ENCODE peak calls at places on chromosomes 4 and X, in five cellular contexts. One of them, this sample, is unnamed.

GRCh38 chrX:48890296-48890925 is 7.2 kb downstream of the TIMM17B start:
- DNase-seq in HepG2: no peak
- DNase-seq in HEK293T: no peak
- DNase-seq in NT2/D1: no peak
- DNase-seq in H1: no peak
- DNase-seq in this sample: no peak

GRCh38 chrX:132037479-132037993 is 14.4 kb downstream of the STK26 start:
- DNase-seq in HEK293T: no peak
- DNase-seq in HepG2: no peak
- DNase-seq in H1: no peak
- DNase-seq in NT2/D1: no peak
- DNase-seq in this sample: no peak

GRCh38 chrX:15016051-15016450 is 142.8 kb downstream of the MOSPD2 start:
- DNase-seq in H1: no peak
- DNase-seq in HepG2: no peak
- DNase-seq in NT2/D1: no peak
- DNase-seq in HEK293T: no peak
- DNase-seq in this sample: no peak

GRCh38 chr4:127748957-127749356 is 18.8 kb downstream of the SLC25A31 start:
- DNase-seq in NT2/D1: no peak
- DNase-seq in H1: no peak
- DNase-seq in HEK293T: no peak
- DNase-seq in HepG2: no peak
- DNase-seq in this sample: no peak

GRCh38 chrX:103831803-103832544 is at the start of gene RAB9B:
- DNase-seq in H1: peak; percentile 62
- DNase-seq in HepG2: no peak
- DNase-seq in HEK293T: peak; percentile 91
- DNase-seq in NT2/D1: peak; percentile 39
- DNase-seq in this sample: no peak

GRCh38 chr4:146495277-146495676 is 26.5 kb downstream of the SLC10A7 start:
- DNase-seq in HEK293T: no peak
- DNase-seq in NT2/D1: no peak
- DNase-seq in HepG2: peak; percentile 1
- DNase-seq in H1: no peak
- DNase-seq in this sample: no peak

GRCh38 chr4:157978680-157979361 is 194.0 kb downstream of the GASK1B start:
- DNase-seq in H1: peak; percentile 55
- DNase-seq in HEK293T: peak; percentile 65
- DNase-seq in HepG2: peak; percentile 68
- DNase-seq in NT2/D1: peak; percentile 42
- DNase-seq in this sample: no peak

GRCh38 chr4:153634737-153635353 is 49.2 kb upstream of the TLR2 start:
- DNase-seq in HEK293T: peak; percentile 40
- DNase-seq in HepG2: peak; percentile 9
- DNase-seq in H1: no peak
- DNase-seq in NT2/D1: no peak
- DNase-seq in this sample: no peak

GRCh38 chrX:136097871-136098805 is 49.2 kb upstream of the FHL1 start:
- DNase-seq in HepG2: no peak
- DNase-seq in H1: peak; percentile 41
- DNase-seq in HEK293T: no peak
- DNase-seq in NT2/D1: no peak
- DNase-seq in this sample: no peak

GRCh38 chr4:177367336-177367735 is 57.7 kb downstream of the NEIL3 start:
- DNase-seq in NT2/D1: peak; percentile 1
- DNase-seq in HEK293T: peak; percentile 25
- DNase-seq in H1: no peak
- DNase-seq in HepG2: peak; percentile 24
- DNase-seq in this sample: no peak

GRCh38 chr4:113998026-113998425 is 18.6 kb upstream of the ARSJ start:
- DNase-seq in H1: no peak
- DNase-seq in NT2/D1: no peak
- DNase-seq in HepG2: no peak
- DNase-seq in HEK293T: no peak
- DNase-seq in this sample: no peak

GRCh38 chr4:3248811-3249661 is at the start of gene MSANTD1:
- DNase-seq in HepG2: no peak
- DNase-seq in HEK293T: no peak
- DNase-seq in H1: no peak
- DNase-seq in NT2/D1: no peak
- DNase-seq in this sample: no peak

GRCh38 chrX:108064613-108065012 is 19.7 kb downstream of the VSIG1 start:
- DNase-seq in NT2/D1: no peak
- DNase-seq in H1: no peak
- DNase-seq in HEK293T: no peak
- DNase-seq in HepG2: no peak
- DNase-seq in this sample: no peak

GRCh38 chr4:26197018-26197779 is 123.6 kb upstream of the RBPJ start:
- DNase-seq in HepG2: no peak
- DNase-seq in HEK293T: no peak
- DNase-seq in H1: no peak
- DNase-seq in NT2/D1: no peak
- DNase-seq in this sample: peak; percentile 89

DNA sequence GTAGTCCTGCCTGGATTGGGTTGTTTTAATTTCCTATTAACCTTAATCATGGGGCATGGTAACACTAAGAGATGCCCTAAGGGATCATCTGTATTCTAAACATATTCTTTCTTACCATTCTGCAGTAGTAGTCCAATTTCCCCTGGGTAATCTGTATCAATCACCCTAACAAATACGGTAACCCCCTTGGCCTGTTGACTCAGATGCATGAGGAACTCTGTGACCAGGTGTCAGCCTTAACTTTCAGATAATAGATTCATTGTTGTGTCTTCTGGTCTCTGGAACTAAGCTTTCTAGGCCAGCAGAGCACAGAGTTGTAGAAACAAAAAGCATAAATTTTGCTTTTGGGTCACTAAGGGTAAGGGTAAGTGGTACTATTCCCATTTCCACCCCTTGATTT is 13.1 kb upstream of the BANK1 start:
- DNase-seq in H1: no peak
- DNase-seq in NT2/D1: no peak
- DNase-seq in HepG2: no peak
- DNase-seq in HEK293T: no peak
- DNase-seq in this sample: no peak
- TF ChIP-seq SUZ12 in H1: no peak
- TF ChIP-seq SUZ12 in NT2/D1: no peak
- TF ChIP-seq SUZ12 in HepG2: no peak
- TF ChIP-seq SUZ12 in HEK293T: no peak
- TF ChIP-seq SUZ12 in this sample: no peak

GRCh38 chr4:143555676-143556075 is 42.2 kb downstream of the SMARCA5 start:
- DNase-seq in H1: no peak
- DNase-seq in NT2/D1: no peak
- DNase-seq in HEK293T: no peak
- DNase-seq in HepG2: no peak
- DNase-seq in this sample: no peak

GRCh38 chr4:143559757-143560147 is 46.2 kb downstream of the SMARCA5 start:
- DNase-seq in H1: no peak
- DNase-seq in HepG2: no peak
- DNase-seq in HEK293T: no peak
- DNase-seq in NT2/D1: no peak
- DNase-seq in this sample: no peak

GRCh38 chr4:143554728-143555597 is 41.5 kb downstream of the SMARCA5 start:
- DNase-seq in H1: no peak
- DNase-seq in HEK293T: no peak
- DNase-seq in NT2/D1: no peak
- DNase-seq in HepG2: no peak
- DNase-seq in this sample: peak; percentile 51

GRCh38 chr4:143558286-143558685 is 44.8 kb downstream of the SMARCA5 start:
- DNase-seq in HEK293T: no peak
- DNase-seq in HepG2: no peak
- DNase-seq in NT2/D1: no peak
- DNase-seq in H1: no peak
- DNase-seq in this sample: no peak

DNA sequence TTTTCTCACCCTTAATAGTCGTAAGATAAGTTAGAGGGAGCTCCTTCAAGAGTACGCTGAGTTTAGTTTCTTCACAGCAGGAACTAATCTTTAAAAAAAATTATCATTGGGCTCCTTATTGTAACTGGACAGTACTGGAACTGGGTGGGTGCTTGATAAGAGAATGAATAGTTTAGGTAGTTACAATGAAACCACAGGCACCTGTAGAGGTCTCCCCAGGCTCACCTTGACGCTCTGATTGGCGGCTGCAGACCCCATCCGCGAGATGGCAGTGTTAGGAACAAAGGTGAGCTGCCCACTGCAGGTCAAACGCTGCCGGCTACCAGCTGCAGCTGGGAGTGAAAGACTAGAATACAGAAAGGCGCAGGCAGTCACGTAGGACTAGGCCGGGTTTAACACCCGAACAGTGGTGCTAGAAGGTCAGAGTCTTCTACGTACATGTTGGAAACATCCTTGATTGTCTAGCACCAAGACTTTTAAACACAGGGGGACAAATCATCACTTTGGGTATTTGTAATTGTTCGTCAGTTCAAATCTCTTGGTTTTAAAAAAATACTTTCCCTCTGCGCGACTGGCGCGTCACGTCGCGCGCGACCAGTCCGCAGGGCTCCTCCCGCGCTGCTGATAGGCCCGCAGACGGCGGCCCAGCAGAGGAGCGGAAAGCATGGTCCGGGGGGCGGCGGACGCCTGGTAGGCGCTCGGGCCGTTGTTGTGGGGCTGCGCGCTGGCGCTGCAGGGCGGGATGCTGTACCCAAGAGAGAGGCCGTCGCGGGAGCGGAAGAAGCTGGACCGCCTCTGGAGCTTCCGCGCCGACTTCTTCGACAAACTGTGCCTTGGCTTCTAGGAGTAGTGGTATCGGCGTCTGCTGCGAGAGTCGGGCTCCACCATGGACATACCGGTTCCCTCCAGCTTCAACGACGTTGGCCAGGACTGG is 45.6 kb downstream of the SMARCA5 start:
- DNase-seq in H1: peak; percentile 68
- DNase-seq in HepG2: peak; percentile 86
- DNase-seq in HEK293T: no peak
- DNase-seq in NT2/D1: peak; percentile 35
- DNase-seq in this sample: peak; percentile 50
- TF ChIP-seq SUZ12 in H1: no peak
- TF ChIP-seq SUZ12 in HepG2: no peak
- TF ChIP-seq SUZ12 in HEK293T: no peak
- TF ChIP-seq SUZ12 in NT2/D1: no peak
- TF ChIP-seq SUZ12 in this sample: no peak

GRCh38 chrX:74422576-74423288 is 1.4 kb downstream of the SLC16A2 start:
- DNase-seq in HepG2: peak; percentile 4
- DNase-seq in HEK293T: peak; percentile 58
- DNase-seq in H1: peak; percentile 70
- DNase-seq in NT2/D1: peak; percentile 57
- DNase-seq in this sample: no peak

GRCh38 chrX:74426071-74426470 is 4.8 kb downstream of the SLC16A2 start:
- DNase-seq in H1: no peak
- DNase-seq in HEK293T: no peak
- DNase-seq in HepG2: no peak
- DNase-seq in NT2/D1: no peak
- DNase-seq in this sample: no peak

GRCh38 chrX:74421181-74422028 is at the start of gene SLC16A2:
- DNase-seq in HepG2: no peak
- DNase-seq in NT2/D1: peak; percentile 55
- DNase-seq in HEK293T: peak; percentile 70
- DNase-seq in H1: peak; percentile 60
- DNase-seq in this sample: no peak

GRCh38 chrX:74422029-74422352 is 698 bp downstream of the SLC16A2 start:
- DNase-seq in H1: no peak
- DNase-seq in HEK293T: no peak
- DNase-seq in HepG2: no peak
- DNase-seq in NT2/D1: no peak
- DNase-seq in this sample: no peak

DNA sequence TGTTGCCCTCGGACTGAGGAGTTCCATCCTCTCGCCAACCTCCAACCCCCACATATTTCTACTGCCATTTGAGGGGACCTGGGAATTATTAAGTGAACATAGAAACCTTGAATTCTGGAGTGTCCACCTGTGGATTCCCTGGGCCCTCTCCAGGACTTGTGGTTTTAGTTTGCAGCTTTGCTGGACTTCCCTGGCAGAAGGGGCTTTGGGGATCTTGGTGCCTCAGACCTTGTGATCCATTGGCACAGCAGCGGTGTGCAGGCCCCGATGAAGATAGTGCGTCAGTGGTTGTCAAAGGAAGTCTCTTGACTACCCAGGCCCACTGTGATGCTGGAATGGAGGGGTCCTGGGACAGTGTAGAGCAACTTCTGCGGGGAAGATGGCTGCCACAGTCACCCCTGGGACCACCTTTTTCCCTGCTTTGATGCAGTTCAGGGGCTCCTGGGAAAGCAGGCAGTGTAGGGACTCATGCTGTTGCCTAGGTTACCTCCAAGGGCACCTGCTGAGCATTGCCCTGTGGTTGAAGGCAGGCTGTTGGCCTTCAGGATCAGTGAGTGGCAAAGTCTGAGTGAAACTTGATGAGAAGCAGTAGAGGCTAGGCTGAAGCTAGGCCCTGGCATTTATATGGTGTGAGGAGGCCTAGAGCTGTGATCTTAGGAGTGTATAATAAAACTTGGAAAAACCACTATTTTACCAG is 2.1 kb downstream of the SLC16A2 start:
- DNase-seq in H1: no peak
- DNase-seq in HEK293T: no peak
- DNase-seq in NT2/D1: no peak
- DNase-seq in HepG2: no peak
- DNase-seq in this sample: no peak
- TF ChIP-seq SUZ12 in H1: no peak
- TF ChIP-seq SUZ12 in HEK293T: no peak
- TF ChIP-seq SUZ12 in NT2/D1: no peak
- TF ChIP-seq SUZ12 in HepG2: no peak
- TF ChIP-seq SUZ12 in this sample: no peak

GRCh38 chr4:152478456-152479237 is 57.2 kb downstream of the FBXW7 start:
- DNase-seq in HEK293T: no peak
- DNase-seq in NT2/D1: no peak
- DNase-seq in HepG2: no peak
- DNase-seq in H1: no peak
- DNase-seq in this sample: no peak

GRCh38 chr4:152482211-152482610 is 53.7 kb downstream of the FBXW7 start:
- DNase-seq in NT2/D1: no peak
- DNase-seq in HepG2: no peak
- DNase-seq in H1: no peak
- DNase-seq in HEK293T: no peak
- DNase-seq in this sample: no peak

GRCh38 chr4:152480901-152481300 is 55.0 kb downstream of the FBXW7 start:
- DNase-seq in NT2/D1: no peak
- DNase-seq in HepG2: peak; percentile 63
- DNase-seq in HEK293T: no peak
- DNase-seq in H1: no peak
- DNase-seq in this sample: no peak

GRCh38 chr4:152480356-152480755 is 55.5 kb downstream of the FBXW7 start:
- DNase-seq in HepG2: no peak
- DNase-seq in H1: no peak
- DNase-seq in HEK293T: no peak
- DNase-seq in NT2/D1: no peak
- DNase-seq in this sample: no peak

DNA sequence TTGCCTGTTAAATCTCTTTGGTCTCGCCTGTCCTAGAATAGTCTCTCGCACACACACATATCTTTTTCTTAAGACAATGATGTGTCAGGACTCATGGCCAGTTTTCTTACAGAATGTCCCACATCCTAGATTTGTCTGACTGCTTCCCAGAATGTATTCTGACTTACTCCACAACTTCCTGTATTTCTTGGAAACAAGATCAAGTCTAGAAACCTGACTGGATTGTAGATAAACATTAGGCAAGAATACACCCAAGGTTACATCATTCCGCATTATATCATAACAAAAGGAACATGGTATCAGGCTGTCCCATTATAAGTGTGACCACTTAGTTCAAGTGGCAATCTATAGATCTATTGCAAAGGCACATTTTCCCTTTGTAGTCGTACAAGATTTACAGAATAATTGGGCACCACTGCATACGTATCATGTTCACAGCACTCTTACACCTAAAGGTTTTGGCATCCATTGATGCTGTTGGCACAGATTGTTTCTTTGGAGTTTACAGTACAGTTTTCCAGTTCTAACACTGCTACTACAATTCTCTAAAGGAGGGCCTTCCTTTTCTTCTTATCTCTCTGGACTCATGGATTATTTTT is 56.4 kb downstream of the FBXW7 start:
- DNase-seq in H1: no peak
- DNase-seq in HepG2: no peak
- DNase-seq in HEK293T: no peak
- DNase-seq in NT2/D1: no peak
- DNase-seq in this sample: no peak
- TF ChIP-seq SUZ12 in H1: no peak
- TF ChIP-seq SUZ12 in HepG2: no peak
- TF ChIP-seq SUZ12 in HEK293T: no peak
- TF ChIP-seq SUZ12 in NT2/D1: no peak
- TF ChIP-seq SUZ12 in this sample: no peak

This sample was measured in GM12878.